ENCODE peak calls at places on chromosomes 11 and 22, in four cellular contexts. E is HEK293T, W is K562, R is HepG2. D is an unnamed sample.
A peak's percentile ranks its signal among the peaks of the same experiment; 100 is the strongest.

GRCh38 chr11:134542401-134543143 is 130.5 kb upstream of the B3GAT1 start:
- DNase-seq in E (no peak), W (no peak), R (no peak), D (no peak)

GRCh38 chr11:42043312-42043711 is 583.9 kb upstream of the LRRC4C start:
- DNase-seq in E (no peak), W (no peak), R (no peak), D (no peak)

GRCh38 chr11:86608251-86608799 is 64.1 kb downstream of the ME3 start:
- DNase-seq in E (peak; percentile 66), W (peak; percentile 74), R (peak; percentile 60), D (peak; percentile 21)

GRCh38 chr11:61967924-61968757 is 707 bp upstream of the FTH1 start:
- DNase-seq in E (no peak), W (peak; percentile 40), R (peak; percentile 53), D (peak; percentile 62)

GRCh38 chr11:29256580-29256979 is 760.2 kb downstream of the KCNA4 start:
- DNase-seq in E (no peak), W (no peak), R (no peak), D (no peak)

GRCh38 chr11:122746050-122746478 is 90.5 kb downstream of the UBASH3B start:
- DNase-seq in E (no peak), W (no peak), R (no peak), D (peak; percentile 87)

GRCh38 chr11:9313648-9314290 is 624 bp downstream of the TMEM41B start:
- DNase-seq in E (no peak), W (no peak), R (no peak), D (no peak)

GRCh38 chr11:13215157-13215556 is 62.4 kb upstream of the BMAL1 start:
- DNase-seq in E (no peak), W (no peak), R (no peak), D (no peak)

GRCh38 chr11:64885367-64886286 is 7.2 kb upstream of the EHD1 start:
- DNase-seq in E (no peak), W (no peak), R (peak; percentile 82), D (no peak)

GRCh38 chr22:35866646-35867045 is 149.0 kb downstream of the APOL5 start:
- DNase-seq in E (no peak), W (no peak), R (no peak), D (no peak)

GRCh38 chr11:69309800-69310280 is 15.9 kb downstream of the MYEOV start:
- DNase-seq in E (no peak), W (no peak), R (no peak), D (no peak)

GRCh38 chr11:122807731-122808485 is 30.4 kb upstream of the CRTAM start:
- DNase-seq in E (no peak), W (no peak), R (no peak), D (no peak)

GRCh38 chr11:58301576-58301975 is 33.5 kb upstream of the OR10W1 start:
- DNase-seq in E (no peak), W (no peak), R (no peak), D (no peak)

GRCh38 chr11:9756878-9757277 is 93.0 kb downstream of the SWAP70 start:
- DNase-seq in E (no peak), W (no peak), R (no peak), D (no peak)

GRCh38 chr22:46019351-46019750 is 42.4 kb upstream of the WNT7B start:
- DNase-seq in E (no peak), W (no peak), R (no peak), D (no peak)

GRCh38 chr11:129967996-129968395 is 34.6 kb downstream of the PRDM10 start:
- DNase-seq in E (no peak), W (no peak), R (no peak), D (no peak)

GRCh38 chr11:126993599-126993998 is 7.0 kb downstream of the KIRREL3 start:
- DNase-seq in E (no peak), W (no peak), R (no peak), D (no peak)

GRCh38 chr11:22246992-22247391 is 54.1 kb downstream of the ANO5 start:
- DNase-seq in E (no peak), W (no peak), R (no peak), D (no peak)

GRCh38 chr11:123111465-123111864 is 49.5 kb upstream of the HSPA8 start:
- DNase-seq in E (peak; percentile 48), W (peak; percentile 58), R (peak; percentile 38), D (no peak)

GRCh38 chr22:49018601-49019000 is 809.1 kb downstream of the BRD1 start:
- DNase-seq in E (no peak), W (no peak), R (no peak), D (no peak)

GRCh38 chr11:13010737-13011342 is 1.7 kb downstream of the RASSF10 start:
- DNase-seq in E (no peak), W (no peak), R (no peak), D (no peak)

GRCh38 chr11:111302298-111302697 is 4.0 kb downstream of the POU2AF3 start:
- DNase-seq in E (no peak), W (no peak), R (no peak), D (no peak)

GRCh38 chr11:97894978-97895377 is 1125.8 kb upstream of the CNTN5 start:
- DNase-seq in E (no peak), W (no peak), R (no peak), D (no peak)

GRCh38 chr11:2674681-2675131 is 25.1 kb downstream of the KCNQ1OT1 start:
- DNase-seq in E (no peak), W (no peak), R (no peak), D (no peak)

GRCh38 chr11:65213322-65214211 is 31.8 kb downstream of the CAPN1 start:
- DNase-seq in E (no peak), W (peak; percentile 39), R (no peak), D (no peak)

GRCh38 chr22:38733329-38734202 is 22.2 kb downstream of the SUN2 start:
- DNase-seq in E (peak; percentile 79), W (peak; percentile 59), R (peak; percentile 16), D (no peak)

GRCh38 chr11:2269601-2270321 is 627 bp downstream of the ASCL2 start:
- DNase-seq in E (no peak), W (peak; percentile 57), R (no peak), D (no peak)

GRCh38 chr22:20779813-20780148 is 5.9 kb downstream of the SERPIND1 start:
- DNase-seq in E (no peak), W (no peak), R (no peak), D (no peak)

GRCh38 chr22:46201059-46201757 is 48.9 kb downstream of the CDPF1 start:
- DNase-seq in E (no peak), W (no peak), R (peak; percentile 61), D (no peak)

GRCh38 chr11:26227311-26227710 is 104.6 kb upstream of the ANO3 start:
- DNase-seq in E (no peak), W (no peak), R (peak; percentile 4), D (peak; percentile 24)

GRCh38 chr11:115226556-115226955 is 277.7 kb downstream of the CADM1 start:
- DNase-seq in E (no peak), W (no peak), R (peak; percentile 39), D (no peak)

GRCh38 chr11:1862588-1863351 is 9.9 kb downstream of the LSP1 start:
- DNase-seq in E (no peak), W (no peak), R (no peak), D (no peak)

GRCh38 chr11:33525789-33526188 is 174.8 kb downstream of the C11orf91 start:
- DNase-seq in E (no peak), W (no peak), R (no peak), D (no peak)

GRCh38 chr11:14500181-14500651 is 605 bp upstream of the COPB1 start:
- DNase-seq in E (peak; percentile 31), W (no peak), R (peak; percentile 39), D (peak; percentile 30)

GRCh38 chr11:69661413-69661715 is 13.8 kb downstream of the LTO1 start:
- DNase-seq in E (no peak), W (no peak), R (no peak), D (no peak)

GRCh38 chr11:75597636-75598035 is 35.6 kb downstream of the SERPINH1 start:
- DNase-seq in E (peak; percentile 71), W (peak; percentile 38), R (peak; percentile 36), D (no peak)

GRCh38 chr22:25382762-25383161 is 163.3 kb downstream of the CRYBB2 start:
- DNase-seq in E (no peak), W (no peak), R (no peak), D (no peak)

GRCh38 chr22:41479671-41480396 is 10.9 kb downstream of the ACO2 start:
- DNase-seq in E (no peak), W (no peak), R (no peak), D (no peak)
- TF ChIP-seq TARDBP in E (no peak), W (no peak), R (no peak), D (no peak)

DNA sequence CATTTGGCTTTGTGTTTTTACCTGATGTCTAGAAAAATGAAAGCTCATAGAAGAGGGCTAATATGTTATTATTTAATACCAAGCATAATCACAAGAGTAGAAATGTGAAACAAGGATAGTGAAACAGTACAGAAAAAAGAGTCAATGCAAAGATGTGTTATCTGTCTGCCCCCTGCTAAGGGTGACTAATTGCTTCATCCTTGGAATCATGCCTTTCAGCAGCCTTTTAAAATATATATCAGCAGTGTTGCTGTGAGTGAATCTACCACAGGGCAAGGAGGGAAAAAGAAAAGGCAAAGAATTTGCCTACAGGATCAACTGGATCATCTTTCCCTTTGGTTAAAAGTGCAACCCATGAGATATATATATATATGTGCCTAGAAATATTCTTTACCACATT is 867.2 kb upstream of the RAG2 start:
- DNase-seq in E (no peak), W (no peak), R (no peak), D (no peak)
- TF ChIP-seq TARDBP in E (no peak), W (no peak), R (no peak), D (no peak)

GRCh38 chr11:84471501-84471900 is 1155.6 kb downstream of the DLG2 start:
- DNase-seq in E (no peak), W (no peak), R (no peak), D (no peak)

GRCh38 chr11:84480151-84480550 is 1147.0 kb downstream of the DLG2 start:
- DNase-seq in E (no peak), W (no peak), R (no peak), D (no peak)

GRCh38 chr11:84476581-84476980 is 1150.6 kb downstream of the DLG2 start:
- DNase-seq in E (no peak), W (no peak), R (no peak), D (no peak)
- TF ChIP-seq TARDBP in E (no peak), W (no peak), R (no peak), D (no peak)

DNA sequence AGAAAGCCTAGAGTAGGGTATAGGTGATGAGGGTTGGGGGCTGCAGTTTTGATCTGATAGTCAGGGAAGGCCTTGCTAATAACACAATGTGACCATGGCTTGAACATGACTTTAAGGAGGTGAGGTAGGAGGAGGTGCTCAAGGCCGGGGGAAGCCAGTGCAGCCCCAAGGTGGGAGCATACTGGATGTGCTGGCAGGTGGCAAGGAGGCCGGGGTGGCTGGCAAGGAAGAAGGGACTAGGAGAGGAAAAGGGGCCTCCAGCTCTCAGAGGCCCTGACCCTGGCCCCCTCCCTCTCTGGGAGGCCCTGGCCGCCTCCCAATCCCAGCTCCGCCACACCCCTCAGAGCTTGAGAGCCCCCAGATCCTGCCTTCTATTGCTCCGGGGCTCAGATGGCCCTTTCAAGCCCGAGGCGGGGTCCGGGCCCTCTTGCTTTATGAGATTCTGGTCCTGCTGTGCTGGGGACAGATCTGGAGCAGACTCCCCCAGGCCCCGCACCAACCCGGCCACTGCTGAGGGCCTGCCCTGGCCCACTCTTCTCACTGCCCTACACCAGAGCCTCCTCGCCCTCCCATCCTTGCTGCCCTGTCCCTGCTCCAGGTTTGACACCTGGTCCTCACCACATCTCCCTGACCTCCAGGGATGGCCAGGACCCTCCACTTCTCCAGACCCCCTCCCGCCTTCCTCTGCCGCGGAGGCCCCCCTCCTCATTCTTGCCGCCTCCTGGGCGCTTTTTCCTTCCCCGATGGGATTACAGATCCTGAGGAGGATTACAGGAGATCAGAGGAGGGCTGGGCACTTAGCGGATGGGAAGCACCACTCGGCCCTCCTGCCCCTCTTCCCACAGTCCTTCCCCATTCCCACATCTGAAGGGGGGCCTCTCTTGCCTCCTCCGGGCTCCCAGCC is 1.8 kb downstream of the PITPNM1 start:
- DNase-seq in E (no peak), W (no peak), R (no peak), D (no peak)
- TF ChIP-seq TARDBP in E (no peak), W (no peak), R (no peak), D (no peak)